ENCODE peak calls at places on chromosome 15, in four cellular contexts. Z, A, C and N are unnamed samples.

GRCh38 chr15:80871801-80872327 is 92.7 kb downstream of the CEMIP start:
- DNase-seq in Z (no peak), A (no peak), C (no peak), N (no peak)

GRCh38 chr15:63598467-63599400 is 1.5 kb downstream of the FBXL22 start:
- DNase-seq in Z (no peak), A (no peak), C (no peak), N (no peak)

GRCh38 chr15:79973445-79974180 is 2.6 kb upstream of the BCL2A1 start:
- DNase-seq in Z (no peak), A (no peak), C (no peak), N (no peak)

GRCh38 chr15:100033140-100033857 is 300.1 kb upstream of the LYSMD4 start:
- DNase-seq in Z (no peak), A (peak; percentile 40), C (no peak), N (no peak)

GRCh38 chr15:68028808-68029207 is 25.3 kb upstream of the PIAS1 start:
- DNase-seq in Z (no peak), A (no peak), C (no peak), N (no peak)

GRCh38 chr15:95663156-95663831 is 667.2 kb upstream of the NR2F2 start:
- DNase-seq in Z (no peak), A (no peak), C (no peak), N (no peak)

GRCh38 chr15:65963911-65964482 is 94.7 kb downstream of the RAB11A start:
- DNase-seq in Z (no peak), A (no peak), C (no peak), N (no peak)

GRCh38 chr15:41995476-41995855 is 23.1 kb upstream of the EHD4 start:
- DNase-seq in Z (no peak), A (no peak), C (no peak), N (no peak)

GRCh38 chr15:89096664-89097063 is 8.4 kb downstream of the ABHD2 start:
- DNase-seq in Z (no peak), A (no peak), C (no peak), N (no peak)

GRCh38 chr15:55846108-55846707 is 103.3 kb upstream of the PRTG start:
- DNase-seq in Z (peak; percentile 21), A (peak; percentile 81), C (peak; percentile 89), N (peak; percentile 55)

GRCh38 chr15:47157827-47158226 is 559.5 kb upstream of the SEMA6D start:
- DNase-seq in Z (no peak), A (no peak), C (no peak), N (no peak)

GRCh38 chr15:45091161-45091560 is 22.8 kb downstream of the DUOX2 start:
- DNase-seq in Z (no peak), A (no peak), C (no peak), N (no peak)

GRCh38 chr15:68768321-68768720 is 52.4 kb downstream of the ANP32A start:
- DNase-seq in Z (no peak), A (no peak), C (no peak), N (no peak)

GRCh38 chr15:86063328-86064180 is 16.1 kb upstream of the AGBL1 start:
- DNase-seq in Z (no peak), A (no peak), C (no peak), N (no peak)

GRCh38 chr15:69612112-69612511 is 159.5 kb downstream of the RPLP1 start:
- DNase-seq in Z (no peak), A (no peak), C (no peak), N (no peak)

DNA sequence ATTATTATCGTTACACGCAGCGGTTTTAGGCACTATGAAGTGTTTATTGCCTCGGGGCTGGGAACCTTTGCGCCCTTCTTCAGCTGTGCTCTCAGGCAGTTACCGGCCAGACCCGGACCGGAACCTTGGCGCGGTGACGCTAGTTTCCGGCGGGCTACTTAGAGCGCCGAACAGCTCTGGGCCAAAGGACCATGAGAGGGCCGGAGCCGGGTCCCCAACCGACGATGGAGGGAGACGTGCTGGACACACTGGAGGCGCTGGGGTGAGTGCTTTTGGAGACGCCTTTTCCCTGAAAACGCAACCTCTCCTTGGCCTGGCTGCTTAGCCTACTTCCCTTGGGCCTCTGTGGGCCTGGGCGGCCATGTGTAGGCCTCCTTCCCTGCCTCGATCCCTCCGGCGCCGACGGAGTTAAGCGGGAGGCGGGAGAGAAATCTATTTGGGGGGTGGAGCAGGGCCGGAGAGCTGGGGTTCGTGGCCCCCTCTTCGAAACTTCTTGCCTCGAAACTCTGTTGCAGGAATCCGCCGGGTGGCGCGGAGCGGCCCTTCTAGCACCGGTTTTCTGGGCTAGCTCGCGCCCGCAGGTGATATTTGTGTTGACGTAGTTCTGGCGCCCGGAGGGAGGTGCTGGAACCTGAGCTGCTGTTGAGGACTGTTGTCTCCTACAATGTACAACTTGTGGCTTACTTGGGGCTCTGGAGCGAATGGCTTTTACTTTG is at the start of gene FAM98B:
- DNase-seq in Z (peak; percentile 88), A (peak; percentile 95), C (peak; percentile 90), N (peak; percentile 73)
- TF ChIP-seq CTCF in Z (no peak), A (peak; percentile 6), C (no peak), N (no peak)

DNA sequence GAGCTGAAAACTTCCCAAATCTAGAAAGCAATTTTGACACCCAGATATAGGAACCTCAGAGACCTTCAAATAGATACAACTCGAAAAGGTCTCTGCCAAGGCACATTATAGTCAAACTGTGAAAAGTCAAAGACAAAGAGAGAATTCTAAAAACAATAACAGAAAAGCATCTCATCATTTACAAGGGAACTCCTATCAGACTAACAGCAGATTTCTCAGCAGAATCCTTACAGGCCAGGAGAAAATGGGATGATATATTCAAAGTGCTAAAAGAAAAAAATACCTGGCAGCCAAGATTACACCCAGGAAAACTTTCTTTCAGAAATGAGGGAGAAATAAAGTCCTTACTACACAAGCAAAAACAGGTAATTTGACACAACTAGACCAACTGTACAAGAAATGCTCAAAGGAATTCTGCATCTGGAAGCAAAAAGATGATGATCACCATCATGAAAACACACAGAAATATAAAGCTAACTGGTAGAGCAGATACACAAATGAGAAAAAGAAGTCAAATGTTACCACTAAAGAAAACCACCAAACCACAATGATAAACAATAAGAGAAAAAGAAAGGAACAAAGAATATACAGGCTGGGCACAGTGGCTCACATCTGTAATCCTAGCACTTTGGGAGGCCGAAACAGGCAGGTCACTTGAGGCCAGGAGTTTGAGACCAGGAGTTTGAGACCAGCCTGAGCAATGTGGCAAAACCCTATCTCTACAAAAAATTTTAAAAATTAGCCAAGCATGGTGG is 50.4 kb downstream of the ADAM10 start:
- DNase-seq in Z (no peak), A (peak; percentile 27), C (no peak), N (no peak)
- H3K4me3 ChIP-seq in Z (no peak overlapping the region), A (no peak overlapping the region), C (no peak overlapping the region), N (no peak overlapping the region)

DNA sequence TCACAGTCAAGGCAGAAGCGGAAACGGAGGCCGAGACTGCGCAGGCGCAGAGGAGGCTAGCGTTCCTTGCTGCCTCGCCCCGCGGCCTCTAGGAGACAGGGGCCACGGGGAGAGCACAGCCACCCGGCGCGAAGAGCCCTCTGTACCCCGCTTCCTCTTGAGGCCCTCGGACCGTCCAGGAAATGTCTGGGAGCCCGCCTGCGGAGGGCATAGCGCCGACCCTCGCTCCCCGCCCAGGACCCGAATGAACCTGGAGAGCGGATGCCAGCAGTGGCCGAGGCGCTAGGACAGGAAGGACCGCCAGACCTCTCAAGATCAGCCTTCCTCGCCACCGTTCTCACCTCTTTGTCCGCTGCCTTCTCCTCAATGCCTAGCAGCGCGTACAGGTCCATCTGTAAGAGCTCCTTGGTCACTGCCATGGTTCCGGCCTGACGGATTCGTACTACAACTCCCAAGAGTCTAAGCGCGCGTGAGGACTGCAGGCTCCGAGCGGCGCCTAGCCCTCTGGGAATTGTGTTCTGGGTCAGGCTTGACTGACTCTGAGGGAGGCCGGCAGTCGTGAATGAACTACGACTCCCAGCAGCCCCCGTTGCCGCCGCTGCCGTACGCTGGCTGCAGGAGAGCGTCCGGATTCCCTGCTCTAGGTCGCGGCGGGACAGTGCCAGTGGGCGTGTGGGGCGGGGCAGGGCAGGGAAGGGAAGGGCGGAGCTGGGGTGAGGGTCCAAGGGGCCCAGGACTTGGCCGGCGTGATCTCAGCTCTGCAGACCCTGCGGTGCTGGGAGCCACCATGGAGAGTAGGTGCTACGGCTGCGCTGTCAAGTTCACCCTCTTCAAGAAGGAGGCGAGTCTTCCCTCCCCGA is at the start of the genes DNAJC17 and ZFYVE19:
- DNase-seq in Z (peak; percentile 94), A (peak; percentile 98), C (peak; percentile 100), N (peak; percentile 96)
- TF ChIP-seq CTCF in Z (peak; percentile 17), A (no peak), C (no peak), N (peak; percentile 24)

DNA sequence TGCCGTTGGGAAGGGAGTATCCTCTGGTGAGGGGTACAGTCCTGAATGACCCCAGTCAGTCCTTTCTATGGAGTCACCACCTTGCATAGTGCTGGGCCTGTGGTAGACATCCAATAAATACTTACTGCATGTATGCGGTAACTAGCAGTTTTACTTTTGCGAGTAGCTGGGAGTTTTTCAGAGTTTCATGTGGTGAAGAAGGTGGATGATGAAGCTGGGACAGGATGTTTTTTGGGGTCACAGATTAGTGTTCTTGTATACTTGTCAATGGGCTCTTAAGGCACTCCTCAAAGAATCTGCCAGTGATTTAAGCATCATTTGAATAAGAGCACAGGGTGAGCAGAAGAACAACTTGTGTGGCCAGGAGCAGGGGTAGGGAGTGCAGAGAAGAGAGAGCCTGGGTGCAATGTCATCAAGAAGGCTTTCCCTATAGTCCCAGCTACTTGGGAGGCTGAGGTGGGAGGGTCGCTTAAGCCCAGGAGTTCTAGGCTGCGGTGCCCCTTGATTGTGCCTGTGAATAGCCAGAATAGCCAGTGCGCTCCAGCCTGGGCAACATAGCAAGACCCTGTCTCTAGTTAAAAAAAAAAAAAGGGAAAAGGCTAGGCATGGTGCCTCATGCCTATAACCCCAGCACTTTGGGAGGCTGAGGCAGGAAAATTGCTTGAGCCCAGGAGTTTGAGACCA is 22.1 kb downstream of the PPCDC start:
- DNase-seq in Z (no peak), A (no peak), C (no peak), N (peak; percentile 73)
- H3K4me3 ChIP-seq in Z (no peak overlapping the region), A (no peak overlapping the region), C (no peak overlapping the region), N (no peak overlapping the region)